ENCODE peak calls at places on chromosomes 13 and 19, in five cellular contexts. O is fibroblast of pulmonary artery, R is NCI-H1092 treated with DMSO at 0.1 percent for 48 hours, K is T-helper 1 cell, U is B cell. H is an unnamed sample.

GRCh38 chr19:41735071-41735623 is 20.2 kb upstream of the CEACAM6 start:
- DNase-seq in U (no peak), K (no peak), R (peak), O (no peak), H (no peak)

GRCh38 chr19:16338470-16339360 is 14.1 kb downstream of the KLF2 start:
- DNase-seq in O (peak), R (no peak), K (no peak), U (peak), H (no peak)

GRCh38 chr19:48629599-48630288 is 7.4 kb downstream of the DBP start:
- DNase-seq in K (no peak), U (no peak), R (no peak), O (peak), H (no peak)

GRCh38 chr13:96500953-96501352 is 411.0 kb downstream of the HS6ST3 start:
- DNase-seq in U (no peak), O (no peak), K (no peak), R (no peak), H (no peak)

GRCh38 chr13:26584713-26585112 is 27.2 kb downstream of the WASF3 start:
- DNase-seq in K (no peak), U (no peak), R (no peak), O (peak), H (no peak)

GRCh38 chr13:110132178-110132975 is 174.6 kb downstream of the COL4A1 start:
- DNase-seq in O (no peak), R (peak), K (no peak), U (no peak), H (no peak)

GRCh38 chr13:72221276-72221962 is 354.4 kb upstream of the DACH1 start:
- DNase-seq in K (no peak), R (no peak), O (peak), U (no peak), H (no peak)

GRCh38 chr13:111589992-111590391 is 269.6 kb downstream of the TEX29 start:
- DNase-seq in K (no peak), U (no peak), R (no peak), O (no peak), H (no peak)

GRCh38 chr13:110973007-110973700 is 58.3 kb upstream of the ANKRD10 start:
- DNase-seq in K (no peak), U (no peak), O (peak), R (no peak), H (no peak)

GRCh38 chr13:33022986-33023385 is 6.8 kb downstream of the KL start:
- DNase-seq in U (no peak), O (no peak), R (no peak), K (no peak), H (no peak)

GRCh38 chr19:17865364-17866311 is 5.9 kb downstream of the RPL18A start:
- DNase-seq in U (no peak), O (no peak), R (no peak), K (no peak), H (no peak)

GRCh38 chr13:79943633-79944032 is 397.3 kb downstream of the SPRY2 start:
- DNase-seq in U (no peak), R (no peak), O (no peak), K (no peak), H (no peak)

GRCh38 chr19:2902590-2903218 is 2.0 kb downstream of the ZNF57 start:
- DNase-seq in R (no peak), U (no peak), K (no peak), O (no peak), H (no peak)

GRCh38 chr19:15666883-15667282 is 6.0 kb upstream of the CYP4F12 start:
- DNase-seq in K (no peak), U (no peak), O (no peak), R (no peak), H (no peak)

GRCh38 chr13:67651908-67652307 is 421.8 kb upstream of the PCDH9 start:
- DNase-seq in O (no peak), U (no peak), R (no peak), K (no peak), H (no peak)

GRCh38 chr19:42051166-42052115 is 18.6 kb downstream of the GRIK5 start:
- DNase-seq in K (no peak), O (no peak), R (no peak), U (no peak), H (no peak)

GRCh38 chr13:50292082-50292481 is 276.8 kb downstream of the KCNRG start:
- DNase-seq in U (no peak), O (no peak), K (no peak), R (no peak), H (no peak)

GRCh38 chr13:68736961-68737360 is 1370.7 kb upstream of the ATXN8OS start:
- DNase-seq in R (no peak), O (no peak), K (no peak), U (no peak), H (no peak)

GRCh38 chr19:15299568-15300409 is 32.5 kb downstream of the BRD4 start:
- DNase-seq in U (no peak), O (peak), R (no peak), K (no peak), H (no peak)

GRCh38 chr19:33477781-33478180 is 43.8 kb downstream of the PEPD start:
- DNase-seq in K (no peak), U (no peak), R (no peak), O (no peak), H (no peak)

GRCh38 chr13:94324409-94325147 is 154.9 kb downstream of the DCT start:
- DNase-seq in U (no peak), R (no peak), O (no peak), K (no peak), H (no peak)

GRCh38 chr19:34096020-34096915 is 76.0 kb upstream of the LSM14A start:
- DNase-seq in K (no peak), U (peak), R (peak), O (peak), H (no peak)

GRCh38 chr13:63741029-63741813 is 2325.6 kb upstream of the PCDH20 start:
- DNase-seq in U (no peak), R (no peak), O (no peak), K (no peak), H (no peak)

GRCh38 chr19:6213696-6214585 is 65.8 kb downstream of the MLLT1 start:
- DNase-seq in K (no peak), U (no peak), O (no peak), R (no peak), H (no peak)

GRCh38 chr13:49248433-49249002 is 793 bp downstream of the CDADC1 start:
- DNase-seq in O (no peak), U (no peak), R (no peak), K (no peak), H (no peak)

GRCh38 chr19:5621945-5622464 is 571 bp downstream of the SAFB2 start:
- DNase-seq in R (no peak), K (no peak), O (no peak), U (no peak), H (no peak)

GRCh38 chr13:110265682-110266430 is 41.1 kb downstream of the COL4A1 start:
- DNase-seq in U (no peak), R (no peak), K (no peak), O (no peak), H (no peak)

GRCh38 chr13:22757530-22758120 is 423.2 kb upstream of the SGCG start:
- DNase-seq in R (peak), K (no peak), O (peak), U (no peak), H (no peak)

GRCh38 chr13:27442071-27442647 is 8.2 kb downstream of the MTIF3 start:
- DNase-seq in K (peak), O (no peak), R (no peak), U (no peak), H (no peak)

GRCh38 chr19:45901912-45902650 is at the start of gene MYPOP:
- DNase-seq in O (no peak), R (no peak), K (no peak), U (no peak), H (no peak)

GRCh38 chr13:90979059-90979458 is 368.4 kb upstream of the MIR17HG start:
- DNase-seq in O (no peak), U (no peak), K (no peak), R (no peak), H (no peak)

GRCh38 chr19:34712606-34713261 is 21.3 kb upstream of the ZNF181 start:
- DNase-seq in U (peak), K (peak), O (peak), R (peak), H (peak)

GRCh38 chr13:74145249-74145970 is 11.2 kb upstream of the KLF12 start:
- DNase-seq in O (peak), U (no peak), R (peak), K (no peak), H (no peak)

GRCh38 chr13:100633461-100633860 is 41.1 kb downstream of the TMTC4 start:
- DNase-seq in U (no peak), K (no peak), R (no peak), O (peak), H (no peak)

GRCh38 chr19:459724-460511 is 915 bp downstream of the SHC2 start:
- DNase-seq in O (peak), R (peak), K (no peak), U (peak), H (no peak)

GRCh38 chr13:21402586-21403307 is 56.4 kb downstream of the ZDHHC20 start:
- DNase-seq in U (no peak), O (peak), R (no peak), K (no peak), H (no peak)

GRCh38 chr13:38381840-38382239 is 32.2 kb downstream of the UFM1 start:
- DNase-seq in K (no peak), U (no peak), O (peak), R (no peak), H (no peak)

GRCh38 chr13:28527629-28528028 is 32.7 kb upstream of the FLT1 start:
- DNase-seq in K (no peak), U (peak), O (no peak), R (no peak), H (no peak)

GRCh38 chr13:34176636-34177035 is 358.7 kb downstream of the RFC3 start:
- DNase-seq in U (no peak), R (no peak), O (no peak), K (no peak), H (no peak)